ENCODE peak calls at places on chromosomes 13 and 19, in seven cellular contexts. One of them, this sample, is unnamed.

GRCh38 chr13:99034333-99035085 is 56.6 kb upstream of the DOCK9 start:
- DNase-seq in HT-29: no peak
- DNase-seq in naive thymus-derived CD8-positive, alpha-beta T cell: no peak
- DNase-seq in ELR: no peak
- DNase-seq in mesothelial cell of epicardium: no peak
- DNase-seq in MG63: no peak
- DNase-seq in AG04449: no peak
- DNase-seq in this sample: no peak

GRCh38 chr19:8212212-8212611 is 3.0 kb downstream of the CERS4 start:
- DNase-seq in ELR: no peak
- DNase-seq in MG63: no peak
- DNase-seq in mesothelial cell of epicardium: no peak
- DNase-seq in HT-29: no peak
- DNase-seq in naive thymus-derived CD8-positive, alpha-beta T cell: no peak
- DNase-seq in AG04449: no peak
- DNase-seq in this sample: no peak

GRCh38 chr13:114281351-114282142 is at the start of gene UPF3A:
- DNase-seq in naive thymus-derived CD8-positive, alpha-beta T cell: peak; percentile 83
- DNase-seq in AG04449: no peak
- DNase-seq in ELR: peak; percentile 93
- DNase-seq in HT-29: peak; percentile 94
- DNase-seq in MG63: peak; percentile 94
- DNase-seq in mesothelial cell of epicardium: peak; percentile 78
- DNase-seq in this sample: peak; percentile 63

GRCh38 chr13:33153421-33154381 is 131.9 kb downstream of the STARD13 start:
- DNase-seq in mesothelial cell of epicardium: no peak
- DNase-seq in naive thymus-derived CD8-positive, alpha-beta T cell: no peak
- DNase-seq in ELR: no peak
- DNase-seq in AG04449: no peak
- DNase-seq in MG63: peak; percentile 50
- DNase-seq in HT-29: peak; percentile 75
- DNase-seq in this sample: no peak

GRCh38 chr19:39303373-39304184 is 7.4 kb downstream of the IFNL1 start:
- DNase-seq in ELR: no peak
- DNase-seq in MG63: no peak
- DNase-seq in mesothelial cell of epicardium: no peak
- DNase-seq in naive thymus-derived CD8-positive, alpha-beta T cell: no peak
- DNase-seq in AG04449: no peak
- DNase-seq in HT-29: no peak
- DNase-seq in this sample: no peak

GRCh38 chr13:99050983-99051488 is 73.2 kb upstream of the DOCK9 start:
- DNase-seq in HT-29: no peak
- DNase-seq in ELR: no peak
- DNase-seq in naive thymus-derived CD8-positive, alpha-beta T cell: no peak
- DNase-seq in MG63: no peak
- DNase-seq in AG04449: no peak
- DNase-seq in mesothelial cell of epicardium: no peak
- DNase-seq in this sample: no peak

GRCh38 chr13:27917121-27917947 is 2.5 kb upstream of the PDX1 start:
- DNase-seq in MG63: no peak
- DNase-seq in ELR: no peak
- DNase-seq in naive thymus-derived CD8-positive, alpha-beta T cell: no peak
- DNase-seq in HT-29: no peak
- DNase-seq in mesothelial cell of epicardium: no peak
- DNase-seq in AG04449: no peak
- DNase-seq in this sample: no peak

GRCh38 chr13:52454825-52455676 is at the start of gene CKAP2:
- DNase-seq in MG63: peak; percentile 95
- DNase-seq in ELR: peak; percentile 97
- DNase-seq in mesothelial cell of epicardium: peak; percentile 88
- DNase-seq in naive thymus-derived CD8-positive, alpha-beta T cell: peak; percentile 94
- DNase-seq in HT-29: peak; percentile 99
- DNase-seq in AG04449: no peak
- DNase-seq in this sample: peak; percentile 94

GRCh38 chr19:41299755-41300089 is 10.2 kb upstream of the CCDC97 start:
- DNase-seq in MG63: no peak
- DNase-seq in AG04449: no peak
- DNase-seq in naive thymus-derived CD8-positive, alpha-beta T cell: peak; percentile 67
- DNase-seq in mesothelial cell of epicardium: no peak
- DNase-seq in ELR: peak; percentile 44
- DNase-seq in HT-29: no peak
- DNase-seq in this sample: no peak

GRCh38 chr19:11330103-11330502 is 9.4 kb downstream of the RAB3D start:
- DNase-seq in mesothelial cell of epicardium: no peak
- DNase-seq in MG63: no peak
- DNase-seq in HT-29: no peak
- DNase-seq in ELR: no peak
- DNase-seq in AG04449: no peak
- DNase-seq in naive thymus-derived CD8-positive, alpha-beta T cell: no peak
- DNase-seq in this sample: no peak

GRCh38 chr13:86848716-86849115 is 822.5 kb upstream of the SLITRK5 start:
- DNase-seq in MG63: no peak
- DNase-seq in HT-29: no peak
- DNase-seq in mesothelial cell of epicardium: no peak
- DNase-seq in naive thymus-derived CD8-positive, alpha-beta T cell: no peak
- DNase-seq in ELR: no peak
- DNase-seq in AG04449: no peak
- DNase-seq in this sample: no peak

GRCh38 chr19:46661020-46661731 is at the start of gene DACT3:
- DNase-seq in MG63: peak; percentile 100
- DNase-seq in ELR: peak; percentile 100
- DNase-seq in mesothelial cell of epicardium: peak; percentile 100
- DNase-seq in AG04449: peak; percentile 97
- DNase-seq in naive thymus-derived CD8-positive, alpha-beta T cell: peak; percentile 99
- DNase-seq in HT-29: peak; percentile 100
- DNase-seq in this sample: peak; percentile 100

GRCh38 chr19:11558881-11559828 is at the start of gene ELOF1:
- DNase-seq in MG63: peak; percentile 100
- DNase-seq in ELR: peak; percentile 99
- DNase-seq in naive thymus-derived CD8-positive, alpha-beta T cell: peak; percentile 93
- DNase-seq in HT-29: peak; percentile 94
- DNase-seq in AG04449: peak; percentile 79
- DNase-seq in mesothelial cell of epicardium: peak; percentile 97
- DNase-seq in this sample: peak; percentile 94

GRCh38 chr19:41940443-41941409 is 12.5 kb upstream of the ERFL start:
- DNase-seq in HT-29: no peak
- DNase-seq in naive thymus-derived CD8-positive, alpha-beta T cell: no peak
- DNase-seq in mesothelial cell of epicardium: no peak
- DNase-seq in ELR: peak; percentile 28
- DNase-seq in MG63: no peak
- DNase-seq in AG04449: no peak
- DNase-seq in this sample: no peak

GRCh38 chr19:18304496-18305312 is 18.2 kb downstream of the LSM4 start:
- DNase-seq in MG63: peak; percentile 91
- DNase-seq in mesothelial cell of epicardium: no peak
- DNase-seq in naive thymus-derived CD8-positive, alpha-beta T cell: peak; percentile 74
- DNase-seq in HT-29: peak; percentile 60
- DNase-seq in ELR: peak; percentile 83
- DNase-seq in AG04449: no peak
- DNase-seq in this sample: peak; percentile 64

GRCh38 chr13:29954082-29955043 is 103.9 kb upstream of the UBL3 start:
- DNase-seq in MG63: no peak
- DNase-seq in naive thymus-derived CD8-positive, alpha-beta T cell: peak; percentile 66
- DNase-seq in ELR: no peak
- DNase-seq in HT-29: no peak
- DNase-seq in mesothelial cell of epicardium: no peak
- DNase-seq in AG04449: no peak
- DNase-seq in this sample: no peak

GRCh38 chr19:56949651-56950050 is 109.1 kb upstream of the PEG3 start:
- DNase-seq in HT-29: no peak
- DNase-seq in mesothelial cell of epicardium: no peak
- DNase-seq in AG04449: no peak
- DNase-seq in ELR: no peak
- DNase-seq in naive thymus-derived CD8-positive, alpha-beta T cell: no peak
- DNase-seq in MG63: no peak
- DNase-seq in this sample: no peak

GRCh38 chr13:73366241-73366640 is 307.4 kb downstream of the KLF5 start:
- DNase-seq in mesothelial cell of epicardium: no peak
- DNase-seq in naive thymus-derived CD8-positive, alpha-beta T cell: no peak
- DNase-seq in ELR: no peak
- DNase-seq in AG04449: no peak
- DNase-seq in MG63: no peak
- DNase-seq in HT-29: no peak
- DNase-seq in this sample: peak; percentile 9

GRCh38 chr19:23832717-23833327 is 74.1 kb upstream of the ZNF681 start:
- DNase-seq in ELR: no peak
- DNase-seq in HT-29: no peak
- DNase-seq in mesothelial cell of epicardium: no peak
- DNase-seq in MG63: no peak
- DNase-seq in AG04449: no peak
- DNase-seq in naive thymus-derived CD8-positive, alpha-beta T cell: no peak
- DNase-seq in this sample: no peak

GRCh38 chr13:86269511-86269910 is 470.3 kb upstream of the SLITRK6 start:
- DNase-seq in mesothelial cell of epicardium: no peak
- DNase-seq in MG63: no peak
- DNase-seq in AG04449: no peak
- DNase-seq in naive thymus-derived CD8-positive, alpha-beta T cell: no peak
- DNase-seq in ELR: no peak
- DNase-seq in HT-29: no peak
- DNase-seq in this sample: no peak

GRCh38 chr13:111907341-111907880 is 159.5 kb upstream of the SOX1 start:
- DNase-seq in AG04449: no peak
- DNase-seq in HT-29: no peak
- DNase-seq in ELR: no peak
- DNase-seq in naive thymus-derived CD8-positive, alpha-beta T cell: no peak
- DNase-seq in MG63: no peak
- DNase-seq in mesothelial cell of epicardium: no peak
- DNase-seq in this sample: no peak

GRCh38 chr19:5063873-5064645 is 95.1 kb downstream of the KDM4B start:
- DNase-seq in naive thymus-derived CD8-positive, alpha-beta T cell: no peak
- DNase-seq in ELR: no peak
- DNase-seq in AG04449: no peak
- DNase-seq in HT-29: no peak
- DNase-seq in mesothelial cell of epicardium: no peak
- DNase-seq in MG63: no peak
- DNase-seq in this sample: no peak

GRCh38 chr19:55158848-55159793 is 1.6 kb upstream of the TNNI3 start:
- DNase-seq in naive thymus-derived CD8-positive, alpha-beta T cell: no peak
- DNase-seq in ELR: peak; percentile 53
- DNase-seq in mesothelial cell of epicardium: no peak
- DNase-seq in MG63: peak; percentile 96
- DNase-seq in HT-29: no peak
- DNase-seq in AG04449: no peak
- DNase-seq in this sample: peak; percentile 59

GRCh38 chr19:45280471-45280961 is 29.4 kb downstream of the MARK4 start:
- DNase-seq in mesothelial cell of epicardium: no peak
- DNase-seq in AG04449: no peak
- DNase-seq in HT-29: no peak
- DNase-seq in naive thymus-derived CD8-positive, alpha-beta T cell: no peak
- DNase-seq in MG63: no peak
- DNase-seq in ELR: no peak
- DNase-seq in this sample: no peak

GRCh38 chr13:112928958-112929777 is 39.8 kb upstream of the MCF2L start:
- DNase-seq in AG04449: no peak
- DNase-seq in mesothelial cell of epicardium: no peak
- DNase-seq in ELR: peak; percentile 34
- DNase-seq in MG63: no peak
- DNase-seq in naive thymus-derived CD8-positive, alpha-beta T cell: no peak
- DNase-seq in HT-29: peak; percentile 43
- DNase-seq in this sample: peak; percentile 11

GRCh38 chr13:40101708-40102359 is 446.4 kb downstream of the COG6 start:
- DNase-seq in MG63: no peak
- DNase-seq in ELR: no peak
- DNase-seq in mesothelial cell of epicardium: no peak
- DNase-seq in AG04449: no peak
- DNase-seq in HT-29: no peak
- DNase-seq in naive thymus-derived CD8-positive, alpha-beta T cell: no peak
- DNase-seq in this sample: no peak

GRCh38 chr19:34145741-34146202 is 26.5 kb upstream of the LSM14A start:
- DNase-seq in HT-29: peak; percentile 87
- DNase-seq in naive thymus-derived CD8-positive, alpha-beta T cell: peak; percentile 51
- DNase-seq in mesothelial cell of epicardium: no peak
- DNase-seq in MG63: peak; percentile 38
- DNase-seq in AG04449: no peak
- DNase-seq in ELR: peak; percentile 63
- DNase-seq in this sample: peak; percentile 56

GRCh38 chr13:66530686-66531085 is 699.5 kb downstream of the PCDH9 start:
- DNase-seq in naive thymus-derived CD8-positive, alpha-beta T cell: no peak
- DNase-seq in ELR: no peak
- DNase-seq in HT-29: no peak
- DNase-seq in MG63: no peak
- DNase-seq in mesothelial cell of epicardium: no peak
- DNase-seq in AG04449: no peak
- DNase-seq in this sample: no peak

GRCh38 chr13:52599853-52600603 is 42.2 kb upstream of the HNRNPA1L2 start:
- DNase-seq in naive thymus-derived CD8-positive, alpha-beta T cell: no peak
- DNase-seq in AG04449: no peak
- DNase-seq in HT-29: no peak
- DNase-seq in MG63: no peak
- DNase-seq in mesothelial cell of epicardium: peak; percentile 36
- DNase-seq in ELR: peak; percentile 59
- DNase-seq in this sample: no peak

GRCh38 chr19:15374796-15375440 is 4.7 kb downstream of the AKAP8 start:
- DNase-seq in AG04449: no peak
- DNase-seq in ELR: no peak
- DNase-seq in HT-29: no peak
- DNase-seq in mesothelial cell of epicardium: no peak
- DNase-seq in MG63: no peak
- DNase-seq in naive thymus-derived CD8-positive, alpha-beta T cell: no peak
- DNase-seq in this sample: no peak

GRCh38 chr19:19110410-19111137 is 27.7 kb downstream of the TMEM161A start:
- DNase-seq in AG04449: no peak
- DNase-seq in mesothelial cell of epicardium: no peak
- DNase-seq in HT-29: no peak
- DNase-seq in naive thymus-derived CD8-positive, alpha-beta T cell: no peak
- DNase-seq in MG63: no peak
- DNase-seq in ELR: no peak
- DNase-seq in this sample: no peak

GRCh38 chr13:30898070-30898469 is 8.0 kb upstream of the MEDAG start:
- DNase-seq in ELR: no peak
- DNase-seq in MG63: no peak
- DNase-seq in mesothelial cell of epicardium: no peak
- DNase-seq in HT-29: no peak
- DNase-seq in AG04449: no peak
- DNase-seq in naive thymus-derived CD8-positive, alpha-beta T cell: no peak
- DNase-seq in this sample: no peak

This sample was measured in Calu3.